ENCODE peak calls at places on chromosome 19, in six cellular contexts. X is GM12878, L is H1, Y is SK-N-SH, E is HCT116, H is K562. O is an unnamed sample.

GRCh38 chr19:13173129-13173737 is 23.0 kb downstream of the IER2 start:
- DNase-seq in Y (no peak), H (no peak), L (no peak), E (no peak), X (no peak), O (no peak)

GRCh38 chr19:23203841-23204344 is 46.3 kb downstream of the ZNF724 start:
- DNase-seq in E (no peak), H (no peak), X (no peak), L (no peak), Y (no peak), O (no peak)

GRCh38 chr19:3696660-3696995 is 3.6 kb downstream of the PIP5K1C start:
- DNase-seq in H (no peak), X (no peak), Y (no peak), E (no peak), L (no peak), O (no peak)

GRCh38 chr19:55344444-55344843 is 4.8 kb downstream of the KMT5C start:
- DNase-seq in X (no peak), Y (peak; percentile 91), E (no peak), H (no peak), L (no peak), O (peak; percentile 53)

GRCh38 chr19:1856698-1857603 is 6.4 kb downstream of the KLF16 start:
- DNase-seq in E (no peak), L (peak; percentile 76), X (no peak), Y (peak; percentile 54), H (peak; percentile 87), O (no peak)

GRCh38 chr19:49390131-49390977 is 2.3 kb downstream of the KASH5 start:
- DNase-seq in L (no peak), E (no peak), X (no peak), H (no peak), Y (no peak), O (no peak)

GRCh38 chr19:40799558-40800338 is 757 bp downstream of the EGLN2 start:
- DNase-seq in L (peak; percentile 73), E (no peak), X (no peak), H (peak; percentile 64), Y (peak; percentile 69), O (no peak)

GRCh38 chr19:41994521-41994971 is 516 bp upstream of the ATP1A3 start:
- DNase-seq in H (no peak), E (no peak), X (no peak), Y (peak; percentile 79), L (no peak), O (no peak)

GRCh38 chr19:40422428-40423226 is 3.2 kb downstream of the SERTAD1 start:
- DNase-seq in H (no peak), E (no peak), X (no peak), Y (peak; percentile 57), L (no peak), O (no peak)

GRCh38 chr19:41771410-41771809 is 16.1 kb downstream of the CEACAM6 start:
- DNase-seq in L (no peak), Y (no peak), X (no peak), H (no peak), E (no peak), O (no peak)

GRCh38 chr19:58346961-58347929 is 6.0 kb downstream of the A1BG start:
- DNase-seq in X (no peak), E (no peak), H (peak; percentile 93), Y (peak; percentile 100), L (peak; percentile 81), O (peak; percentile 80)

GRCh38 chr19:3285647-3286176 is 61.3 kb downstream of the CELF5 start:
- DNase-seq in Y (peak; percentile 91), X (no peak), L (peak; percentile 95), H (no peak), E (no peak), O (no peak)

GRCh38 chr19:24033962-24034342 is 53.0 kb upstream of the ZNF254 start:
- DNase-seq in E (no peak), L (no peak), H (peak; percentile 13), X (no peak), Y (peak; percentile 45), O (no peak)

GRCh38 chr19:2719910-2720776 is 1.0 kb downstream of the DIRAS1 start:
- DNase-seq in Y (peak; percentile 84), X (no peak), L (peak; percentile 76), H (no peak), E (no peak), O (no peak)

GRCh38 chr19:57664269-57665127 is 4.2 kb upstream of the ZSCAN4 start:
- DNase-seq in H (peak; percentile 65), L (peak; percentile 83), E (no peak), X (no peak), Y (peak; percentile 89), O (peak; percentile 15)

GRCh38 chr19:7655581-7655980 is 13.3 kb upstream of the RETN start:
- DNase-seq in L (no peak), X (no peak), Y (no peak), H (no peak), E (no peak), O (no peak)

GRCh38 chr19:5932146-5932545 is 18.1 kb downstream of the CAPS start:
- DNase-seq in E (no peak), Y (no peak), H (no peak), L (no peak), X (no peak), O (no peak)

GRCh38 chr19:18972301-18972831 is 31.3 kb upstream of the HOMER3 start:
- DNase-seq in E (no peak), X (no peak), Y (no peak), H (no peak), L (no peak), O (no peak)

GRCh38 chr19:46985532-46986415 is 33.9 kb upstream of the NPAS1 start:
- DNase-seq in E (no peak), H (no peak), X (no peak), L (no peak), Y (no peak), O (no peak)

GRCh38 chr19:32865326-32865725 is 4.2 kb downstream of the SLC7A9 start:
- DNase-seq in E (no peak), Y (no peak), H (no peak), L (no peak), X (no peak), O (no peak)

GRCh38 chr19:49119411-49120324 is at the start of gene PPFIA3:
- DNase-seq in L (peak; percentile 79), Y (peak; percentile 72), X (no peak), E (no peak), H (peak; percentile 53), O (peak; percentile 74)

GRCh38 chr19:38900816-38901215 is 1.0 kb downstream of the NFKBIB start:
- DNase-seq in L (no peak), E (no peak), Y (no peak), H (no peak), X (no peak), O (no peak)

GRCh38 chr19:40716031-40716654 is 543 bp downstream of the COQ8B start:
- DNase-seq in L (peak; percentile 49), E (peak; percentile 72), H (peak; percentile 55), Y (no peak), X (peak; percentile 26), O (peak; percentile 64)

GRCh38 chr19:704447-704741 is 4.3 kb upstream of the PALM start:
- DNase-seq in L (no peak), Y (no peak), X (no peak), H (no peak), E (no peak), O (no peak)
- TF ChIP-seq JUND in L (no peak), Y (no peak), X (no peak), H (no peak), E (no peak), O (no peak)

GRCh38 chr19:17405250-17406038 is at the start of gene BST2:
- DNase-seq in X (peak; percentile 87), H (peak; percentile 92), Y (peak; percentile 39), L (no peak), E (no peak), O (peak; percentile 89)
- TF ChIP-seq JUND in X (no peak), H (peak; percentile 50), Y (no peak), L (no peak), E (no peak), O (no peak)

DNA sequence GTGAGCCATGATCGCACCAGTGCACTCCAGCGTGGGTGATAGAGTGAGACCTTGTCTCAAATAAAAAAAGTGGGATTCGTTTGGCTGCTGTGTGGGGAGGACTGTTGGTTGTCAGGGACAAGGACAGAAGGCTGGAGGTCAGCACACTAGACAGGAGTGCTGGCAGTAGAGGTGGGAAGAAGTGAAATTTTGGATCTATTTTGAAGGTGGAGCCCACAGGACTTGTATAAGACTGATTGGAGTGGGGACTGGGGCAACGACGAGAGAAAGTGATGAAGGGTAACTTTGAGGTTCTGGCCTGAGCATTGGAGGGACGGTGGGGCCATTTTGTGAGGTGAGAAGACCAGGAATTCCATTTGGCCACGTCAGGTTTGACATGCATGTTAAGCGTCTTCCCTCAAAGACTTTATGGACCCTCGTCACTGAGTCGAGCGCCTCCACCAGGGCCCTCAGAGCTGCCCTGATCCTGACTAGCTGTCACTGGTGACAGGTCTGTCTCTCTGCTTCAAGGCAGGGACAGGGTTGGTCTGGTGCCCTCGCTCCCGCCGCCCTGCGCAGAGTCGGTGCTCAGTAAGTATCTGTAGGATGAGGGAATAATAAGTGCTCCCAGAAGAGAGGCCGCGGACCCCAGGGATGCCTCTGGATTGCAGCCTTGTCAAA is 673 bp downstream of the CTU1 start:
- DNase-seq in E (peak; percentile 15), Y (no peak), X (no peak), H (peak; percentile 55), L (no peak), O (no peak)
- TF ChIP-seq JUND in E (no peak), Y (no peak), X (no peak), H (no peak), L (no peak), O (no peak)

DNA sequence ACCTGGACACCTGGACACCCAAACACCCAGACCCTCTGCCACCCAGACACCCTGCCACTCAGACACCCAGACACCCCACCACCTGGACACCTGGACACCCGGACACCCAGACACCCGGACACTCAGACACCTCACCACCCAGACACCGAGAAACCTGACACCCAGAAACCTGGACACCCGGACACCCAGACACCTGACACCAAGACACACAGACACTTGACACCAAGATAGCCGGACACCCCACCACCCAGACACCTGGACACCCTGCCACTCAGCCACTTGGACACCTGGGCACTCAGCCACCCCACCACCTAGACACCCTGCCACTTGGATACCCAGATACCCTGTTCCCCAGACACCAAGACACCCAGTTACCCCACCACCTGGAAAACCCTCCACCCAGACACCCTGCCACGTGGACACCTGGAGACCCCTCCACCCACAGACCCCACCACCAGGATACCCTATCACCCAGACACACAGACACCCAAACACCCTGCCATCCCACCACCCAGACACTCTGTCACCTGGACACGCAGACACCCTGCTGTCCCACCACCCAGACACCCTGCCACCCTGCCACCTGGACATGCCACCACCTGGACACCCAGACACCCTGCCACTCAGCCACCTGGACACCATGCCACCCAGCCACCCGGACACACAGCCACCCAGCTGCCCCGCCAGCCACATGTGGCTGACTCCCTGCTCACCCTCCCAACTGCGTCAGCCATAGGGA is 17.4 kb downstream of the C19orf12 start:
- DNase-seq in H (no peak), X (no peak), L (no peak), Y (no peak), E (no peak), O (no peak)
- TF ChIP-seq JUND in H (no peak), X (no peak), L (no peak), Y (no peak), E (no peak), O (no peak)

DNA sequence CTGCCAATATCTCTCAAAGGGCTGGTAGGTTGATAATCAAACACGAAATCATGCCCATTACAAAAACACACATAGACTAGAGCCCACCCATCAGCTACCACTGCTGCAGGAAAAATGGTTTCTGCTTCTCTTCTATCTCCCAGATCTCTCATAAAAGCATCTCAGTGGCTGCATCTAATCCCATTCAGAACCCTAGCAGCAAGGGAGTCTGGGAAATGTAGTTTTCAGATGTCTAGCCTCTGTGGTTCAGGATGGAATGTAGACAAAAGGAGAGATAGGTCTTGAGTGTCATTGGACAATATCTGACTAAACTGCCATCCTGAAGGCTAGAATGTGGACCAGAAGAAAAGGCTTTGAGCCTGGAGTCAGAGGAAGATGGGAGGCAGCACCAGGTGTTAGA is 32.1 kb downstream of the RDH8 start:
- DNase-seq in L (no peak), X (no peak), H (no peak), Y (no peak), E (no peak), O (no peak)
- TF ChIP-seq JUND in L (no peak), X (no peak), H (no peak), Y (no peak), E (no peak), O (no peak)